ENCODE peak calls at places on chromosomes 11 and 22, in four cellular contexts. Z, O, B and Q are unnamed samples.
A peak's percentile ranks its signal among the peaks of the same experiment; 100 is the strongest.

GRCh38 chr11:64078294-64078693 is 42.6 kb downstream of the FLRT1 start:
- DNase-seq in B (no peak), O (peak; percentile 81), Z (no peak), Q (peak; percentile 86)

GRCh38 chr22:37832022-37832857 is 9.1 kb downstream of the GALR3 start:
- DNase-seq in B (no peak), O (no peak), Z (no peak), Q (no peak)

GRCh38 chr11:27094062-27094587 is 53.5 kb downstream of the BBOX1 start:
- DNase-seq in B (no peak), O (no peak), Z (no peak), Q (no peak)

GRCh38 chr11:48182860-48183526 is 33.6 kb upstream of the OR4B1 start:
- DNase-seq in Z (no peak), B (no peak), O (no peak), Q (no peak)

GRCh38 chr22:32281092-32281491 is 25.9 kb upstream of the SLC5A4 start:
- DNase-seq in B (peak; percentile 68), O (no peak), Z (no peak), Q (no peak)

GRCh38 chr11:40388097-40388818 is 1071.2 kb downstream of the LRRC4C start:
- DNase-seq in O (no peak), Z (no peak), B (peak; percentile 71), Q (no peak)

GRCh38 chr22:42180349-42180842 is 49.8 kb upstream of the CYP2D6 start:
- DNase-seq in O (no peak), Z (no peak), B (peak; percentile 42), Q (no peak)

GRCh38 chr11:72578051-72578450 is 96.2 kb downstream of the PDE2A start:
- DNase-seq in B (no peak), Z (no peak), O (no peak), Q (no peak)

GRCh38 chr11:109696191-109696897 is 274.4 kb downstream of the C11orf87 start:
- DNase-seq in B (no peak), O (no peak), Z (no peak), Q (no peak)

GRCh38 chr11:122146475-122146874 is 30.5 kb upstream of the BLID start:
- DNase-seq in B (no peak), Z (no peak), O (no peak), Q (no peak)

GRCh38 chr11:8013833-8014232 is 26.7 kb downstream of the EIF3F start:
- DNase-seq in O (no peak), Z (no peak), B (no peak), Q (no peak)

GRCh38 chr22:25364281-25364680 is 144.8 kb downstream of the CRYBB2 start:
- DNase-seq in B (no peak), O (no peak), Z (no peak), Q (no peak)

GRCh38 chr11:96145163-96145585 is 197.8 kb downstream of the MAML2 start:
- DNase-seq in B (no peak), O (no peak), Z (no peak), Q (no peak)

GRCh38 chr11:67352546-67353316 is 615 bp downstream of the POLD4 start:
- DNase-seq in B (no peak), Z (no peak), O (peak; percentile 75), Q (no peak)

GRCh38 chr22:48515571-48516200 is 1312.0 kb downstream of the BRD1 start:
- DNase-seq in O (no peak), Z (no peak), B (no peak), Q (no peak)

GRCh38 chr11:77170107-77170506 is 42.1 kb downstream of the MYO7A start:
- DNase-seq in O (no peak), Z (no peak), B (no peak), Q (no peak)

GRCh38 chr11:37712246-37712645 is 1114.2 kb upstream of the RAG2 start:
- DNase-seq in B (peak; percentile 1), Z (no peak), O (no peak), Q (no peak)

GRCh38 chr11:1767399-1768140 is 3.8 kb upstream of the CTSD start:
- DNase-seq in B (no peak), O (no peak), Z (no peak), Q (no peak)

GRCh38 chr11:111361082-111361801 is 17.8 kb downstream of the POU2AF1 start:
- DNase-seq in B (no peak), Z (no peak), O (no peak), Q (no peak)

GRCh38 chr11:19931141-19931767 is 218.6 kb downstream of the NAV2 start:
- DNase-seq in O (no peak), Z (no peak), B (no peak), Q (no peak)

GRCh38 chr11:67136156-67136555 is 17.1 kb downstream of the KDM2A start:
- DNase-seq in O (no peak), B (no peak), Z (no peak), Q (no peak)

GRCh38 chr11:37512156-37512780 is 914.2 kb upstream of the RAG2 start:
- DNase-seq in B (no peak), Z (no peak), O (no peak), Q (no peak)

GRCh38 chr11:9219115-9219514 is 46.0 kb downstream of the DENND5A start:
- DNase-seq in B (no peak), O (no peak), Z (no peak), Q (no peak)

GRCh38 chr11:106418786-106419185 is 341.3 kb downstream of the AASDHPPT start:
- DNase-seq in O (no peak), B (no peak), Z (no peak), Q (no peak)

GRCh38 chr11:35107866-35108265 is 31.1 kb upstream of the CD44 start:
- DNase-seq in O (no peak), B (no peak), Z (no peak), Q (no peak)

GRCh38 chr11:78140392-78141077 is 1.1 kb upstream of the ALG8 start:
- DNase-seq in B (no peak), O (no peak), Z (no peak), Q (no peak)

GRCh38 chr11:8230178-8230859 is 33.4 kb downstream of the LMO1 start:
- DNase-seq in O (no peak), Z (no peak), B (no peak), Q (no peak)

GRCh38 chr11:70849031-70849430 is 403.3 kb downstream of the SHANK2 start:
- DNase-seq in Z (no peak), B (no peak), O (no peak), Q (no peak)

GRCh38 chr11:92556435-92556834 is 331.8 kb downstream of the FAT3 start:
- DNase-seq in B (peak; percentile 2), O (no peak), Z (peak; percentile 39), Q (no peak)

GRCh38 chr11:133726576-133726975 is 118.7 kb downstream of the SPATA19 start:
- DNase-seq in Z (no peak), O (no peak), B (no peak), Q (peak; percentile 62)

GRCh38 chr11:94433049-94433448 is 31.8 kb upstream of the GPR83 start:
- DNase-seq in B (no peak), Z (no peak), O (no peak), Q (no peak)

GRCh38 chr11:34330653-34331052 is 27.2 kb downstream of the ABTB2 start:
- DNase-seq in B (no peak), O (no peak), Z (no peak), Q (peak; percentile 65)

GRCh38 chr11:127531167-127531566 is 530.6 kb upstream of the KIRREL3 start:
- DNase-seq in Z (no peak), B (no peak), O (no peak), Q (no peak)

GRCh38 chr11:90134420-90135003 is at the start of gene NAALAD2:
- DNase-seq in O (no peak), B (peak; percentile 3), Z (peak; percentile 55), Q (no peak)

GRCh38 chr22:42863349-42863911 is 6.4 kb upstream of the ARFGAP3 start:
- DNase-seq in O (no peak), B (peak; percentile 14), Z (no peak), Q (no peak)

GRCh38 chr11:84069048-84069447 is 782.9 kb upstream of the CCDC90B start:
- DNase-seq in Z (no peak), O (no peak), B (no peak), Q (no peak)